ENCODE peak calls at places on chromosomes 2 and 18, in six cellular contexts. Q is neural progenitor cell, S is Panc1, V is Peyer's patch, Y is ovary, F is lower lobe of right lung. W is an unnamed sample. For H3K4me1 and H3K27me3, the result is how much of the 10 kb centered on the place peaks cover.

GRCh38 chr2:215379948-215380347 is 55.9 kb downstream of the FN1 start:
- DNase-seq in Q (no peak), S (no peak), V (no peak), Y (no peak), F (no peak), W (no peak)

GRCh38 chr18:26546170-26546874 is 2.0 kb downstream of the KCTD1 start:
- DNase-seq in Q (peak), S (no peak), V (no peak), Y (no peak), F (no peak), W (no peak)

GRCh38 chr18:32695534-32695933 is 77.3 kb downstream of the KLHL14 start:
- DNase-seq in Q (no peak), S (no peak), V (no peak), Y (no peak), F (no peak), W (no peak)

GRCh38 chr2:101967826-101968498 is 23.8 kb upstream of the IL1R2 start:
- DNase-seq in Q (no peak), S (no peak), V (no peak), Y (no peak), F (no peak), W (no peak)

GRCh38 chr2:159209341-159210306 is 76.9 kb downstream of the WDSUB1 start:
- DNase-seq in Q (no peak), S (no peak), V (peak), Y (no peak), F (peak), W (no peak)

GRCh38 chr2:71995067-71995665 is 152.5 kb downstream of the CYP26B1 start:
- DNase-seq in Q (peak), S (peak), V (no peak), Y (no peak), F (no peak), W (no peak)

GRCh38 chr2:187966924-187967323 is 324.8 kb upstream of the GULP1 start:
- DNase-seq in Q (no peak), S (no peak), V (no peak), Y (no peak), F (no peak), W (no peak)

GRCh38 chr2:42906557-42907380 is 114.4 kb upstream of the HAAO start:
- DNase-seq in Q (peak), S (no peak), V (peak), Y (peak), F (no peak), W (no peak)

GRCh38 chr2:3449106-3449505 is 69.6 kb downstream of the TRAPPC12 start:
- DNase-seq in Q (no peak), S (no peak), V (no peak), Y (no peak), F (no peak), W (no peak)

GRCh38 chr2:109333414-109334194 is 204.6 kb downstream of the SH3RF3 start:
- DNase-seq in Q (peak), S (no peak), V (peak), Y (no peak), F (no peak), W (no peak)

GRCh38 chr2:105375001-105375561 is 23.8 kb downstream of the FHL2 start:
- DNase-seq in Q (no peak), S (no peak), V (no peak), Y (peak), F (no peak), W (no peak)

GRCh38 chr2:105371156-105371555 is 27.7 kb downstream of the FHL2 start:
- DNase-seq in Q (no peak), S (no peak), V (no peak), Y (peak), F (no peak), W (no peak)

GRCh38 chr2:105371810-105372209 is 27.0 kb downstream of the FHL2 start:
- DNase-seq in Q (peak), S (no peak), V (no peak), Y (peak), F (no peak), W (no peak)

GRCh38 chr2:105373895-105374401 is 24.9 kb downstream of the FHL2 start:
- DNase-seq in Q (no peak), S (no peak), V (no peak), Y (peak), F (no peak), W (no peak)

DNA sequence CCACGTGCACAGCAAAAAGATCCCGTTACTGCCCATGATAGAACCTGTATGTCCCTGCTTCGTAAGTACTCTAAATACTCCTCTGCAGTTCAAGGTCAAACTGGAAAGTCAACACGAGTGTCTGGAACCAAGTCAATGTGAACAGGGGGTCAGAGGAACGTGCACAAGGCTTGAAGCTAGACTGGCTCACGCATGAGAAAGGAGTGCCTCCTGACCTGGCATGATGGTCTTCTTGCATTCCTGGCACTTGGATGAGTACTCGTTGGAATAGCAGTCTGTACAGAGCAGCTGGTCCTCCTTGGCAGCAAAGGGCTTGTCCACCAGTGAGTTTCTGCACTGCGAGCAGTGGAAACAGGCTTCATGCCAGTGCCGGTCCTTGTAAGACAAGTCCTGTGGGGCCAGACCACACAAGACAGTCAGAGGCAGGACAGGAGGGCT is 25.5 kb downstream of the FHL2 start:
- DNase-seq in Q (no peak), S (no peak), V (no peak), Y (peak), F (peak), W (no peak)
- H3K4me1 ChIP-seq in Q (under half), S (half or more), V (under half), Y (under half), F (under half), W (under half)

GRCh38 chr2:467892-468630 is 180.2 kb upstream of the ALKAL2 start:
- DNase-seq in Q (peak), S (no peak), V (no peak), Y (no peak), F (no peak), W (no peak)
- H3K27me3 ChIP-seq in Q (half or more), S (under half), V (under half), Y (under half), F (under half), W (under half)

DNA sequence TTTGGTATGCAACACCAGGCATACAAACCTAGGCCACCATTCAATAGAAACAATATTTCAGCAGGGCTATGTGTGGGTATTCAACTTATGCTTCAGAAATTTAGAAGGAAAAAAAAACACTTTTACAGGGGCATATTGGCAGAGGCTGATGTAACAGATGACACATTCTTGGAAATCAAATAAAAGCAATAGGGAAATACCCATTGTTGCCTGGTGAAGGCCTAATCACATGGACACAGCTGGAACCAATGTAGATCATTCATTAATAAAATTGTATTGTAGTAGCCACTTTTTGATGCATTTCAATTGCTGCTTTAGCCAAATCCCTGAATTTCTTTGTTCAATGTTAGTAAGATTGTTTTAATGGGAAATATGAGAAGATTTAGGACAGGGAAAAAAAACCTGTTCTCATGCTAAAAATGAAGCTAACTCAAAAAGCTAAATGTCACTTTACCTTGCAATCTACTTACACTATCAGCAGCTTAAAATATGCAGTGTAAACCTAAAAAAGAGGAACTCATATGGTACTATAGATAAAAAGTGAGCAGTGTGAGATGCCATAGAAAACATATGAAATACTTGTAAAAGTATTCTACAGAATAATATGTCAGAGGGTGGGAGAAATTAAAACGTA is 289.4 kb downstream of the ZEB2 start:
- DNase-seq in Q (no peak), S (no peak), V (no peak), Y (no peak), F (no peak), W (no peak)
- H3K27ac ChIP-seq in Q (no peak), S (no peak), V (no peak), Y (no peak), F (no peak), W (no peak)

DNA sequence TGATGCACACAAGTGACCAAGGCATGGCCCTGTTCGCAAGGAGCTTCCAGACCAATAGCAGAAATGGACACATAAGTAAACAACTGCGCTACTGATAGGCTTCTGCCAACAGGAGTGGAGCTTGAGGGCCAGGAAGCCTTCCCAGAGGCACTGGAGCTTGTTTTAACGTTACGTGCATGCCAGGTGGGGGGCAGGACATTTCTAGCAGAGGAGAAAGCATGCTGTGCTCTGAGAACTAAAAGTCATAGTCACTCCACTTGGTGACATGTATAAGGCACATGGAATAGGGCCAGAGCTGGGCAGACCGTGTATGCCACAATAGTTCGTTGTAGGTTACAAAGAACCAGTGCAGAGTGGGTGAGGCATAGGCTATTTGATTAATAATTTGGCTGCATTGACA is 184.2 kb downstream of the NEDD4L start:
- DNase-seq in Q (no peak), S (no peak), V (no peak), Y (no peak), F (peak), W (no peak)
- H3K4me1 ChIP-seq in Q (under half), S (half or more), V (under half), Y (under half), F (half or more), W (under half)

W was measured in naive thymus-derived CD4-positive, alpha-beta T cell.